ENCODE peak calls at places on chromosomes 16 and 17, in four cellular contexts. Y, A, P and S are unnamed samples.

GRCh38 chr17:10071141-10071540 is 127.3 kb downstream of the GAS7 start:
- DNase-seq in Y (no peak), A (no peak), P (no peak), S (no peak)

GRCh38 chr16:590165-590874 is 454 bp downstream of the RAB40C start:
- DNase-seq in Y (peak), A (no peak), P (no peak), S (peak)

GRCh38 chr16:87041286-87041685 is 275.9 kb downstream of the C16orf95 start:
- DNase-seq in Y (no peak), A (no peak), P (no peak), S (no peak)

GRCh38 chr16:70294385-70295029 is 4.5 kb upstream of the DDX19B start:
- DNase-seq in Y (no peak), A (no peak), P (no peak), S (no peak)

GRCh38 chr16:84501077-84501735 is 3.3 kb downstream of the MEAK7 start:
- DNase-seq in Y (no peak), A (no peak), P (peak), S (no peak)

GRCh38 chr17:30952645-30953393 is 18.0 kb upstream of the RNF135 start:
- DNase-seq in Y (no peak), A (no peak), P (no peak), S (no peak)

GRCh38 chr17:59397316-59398073 is 66.0 kb downstream of the YPEL2 start:
- DNase-seq in Y (no peak), A (no peak), P (no peak), S (no peak)

GRCh38 chr17:11880714-11881113 is 116.6 kb downstream of the ZNF18 start:
- DNase-seq in Y (no peak), A (no peak), P (peak), S (no peak)

GRCh38 chr17:44409309-44410028 is 20.0 kb upstream of the ITGA2B start:
- DNase-seq in Y (no peak), A (no peak), P (no peak), S (no peak)

GRCh38 chr17:38600906-38601305 is 4.8 kb downstream of the SRCIN1 start:
- DNase-seq in Y (no peak), A (no peak), P (no peak), S (no peak)

DNA sequence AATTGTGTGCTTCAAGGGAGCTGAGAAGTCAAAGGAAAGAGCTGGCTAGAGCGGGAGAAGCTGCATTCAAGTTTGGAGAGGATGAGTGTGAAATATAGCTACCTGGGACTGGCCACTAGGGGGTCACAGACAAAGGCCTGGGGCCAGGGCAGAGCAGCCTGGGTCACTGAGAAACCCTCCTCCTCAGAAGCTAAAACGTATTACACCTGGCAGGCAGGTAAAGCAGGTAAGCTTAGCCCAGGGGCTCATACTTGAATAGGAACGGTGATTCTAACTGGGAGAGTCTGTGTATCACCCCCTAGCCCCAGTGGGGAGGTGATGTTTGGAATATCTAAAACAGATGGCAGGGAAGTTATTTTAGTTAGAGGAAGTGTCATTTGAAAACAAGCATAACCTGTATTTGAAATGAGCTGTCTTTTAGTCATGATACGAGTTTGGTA is 6.8 kb downstream of the KRT37 start:
- DNase-seq in Y (no peak), A (no peak), P (peak), S (peak)
- TF ChIP-seq CTCF in Y (peak), A (peak), P (peak), S (peak)

DNA sequence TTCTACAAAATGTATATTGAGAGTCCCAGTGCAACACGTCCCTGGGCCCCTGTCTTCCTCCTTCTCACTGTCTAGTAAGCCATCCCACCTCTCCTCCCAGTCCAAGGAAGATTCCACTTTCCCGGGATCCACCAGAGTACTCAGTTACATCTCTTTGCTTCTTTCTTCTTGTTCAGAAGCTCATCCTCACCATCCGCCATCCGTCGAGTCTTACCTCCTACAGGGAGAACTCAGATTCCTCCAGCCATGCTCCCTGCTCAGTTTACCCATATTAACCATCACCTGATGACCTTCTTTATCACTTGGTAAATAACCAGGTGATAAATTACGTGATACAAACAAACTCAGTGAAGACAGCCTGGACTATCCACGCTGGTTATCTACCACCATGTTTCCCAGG is 57.1 kb downstream of the CYTH1 start:
- DNase-seq in Y (no peak), A (no peak), P (no peak), S (no peak)
- H3K4me3 ChIP-seq in Y (no peak), A (peak), P (no peak), S (no peak)

GRCh38 chr17:3048727-3049471 is 14.5 kb downstream of the OR1D5 start:
- DNase-seq in Y (peak), A (peak), P (peak), S (peak)
- TF ChIP-seq CTCF in Y (peak), A (peak), P (peak), S (peak)

DNA sequence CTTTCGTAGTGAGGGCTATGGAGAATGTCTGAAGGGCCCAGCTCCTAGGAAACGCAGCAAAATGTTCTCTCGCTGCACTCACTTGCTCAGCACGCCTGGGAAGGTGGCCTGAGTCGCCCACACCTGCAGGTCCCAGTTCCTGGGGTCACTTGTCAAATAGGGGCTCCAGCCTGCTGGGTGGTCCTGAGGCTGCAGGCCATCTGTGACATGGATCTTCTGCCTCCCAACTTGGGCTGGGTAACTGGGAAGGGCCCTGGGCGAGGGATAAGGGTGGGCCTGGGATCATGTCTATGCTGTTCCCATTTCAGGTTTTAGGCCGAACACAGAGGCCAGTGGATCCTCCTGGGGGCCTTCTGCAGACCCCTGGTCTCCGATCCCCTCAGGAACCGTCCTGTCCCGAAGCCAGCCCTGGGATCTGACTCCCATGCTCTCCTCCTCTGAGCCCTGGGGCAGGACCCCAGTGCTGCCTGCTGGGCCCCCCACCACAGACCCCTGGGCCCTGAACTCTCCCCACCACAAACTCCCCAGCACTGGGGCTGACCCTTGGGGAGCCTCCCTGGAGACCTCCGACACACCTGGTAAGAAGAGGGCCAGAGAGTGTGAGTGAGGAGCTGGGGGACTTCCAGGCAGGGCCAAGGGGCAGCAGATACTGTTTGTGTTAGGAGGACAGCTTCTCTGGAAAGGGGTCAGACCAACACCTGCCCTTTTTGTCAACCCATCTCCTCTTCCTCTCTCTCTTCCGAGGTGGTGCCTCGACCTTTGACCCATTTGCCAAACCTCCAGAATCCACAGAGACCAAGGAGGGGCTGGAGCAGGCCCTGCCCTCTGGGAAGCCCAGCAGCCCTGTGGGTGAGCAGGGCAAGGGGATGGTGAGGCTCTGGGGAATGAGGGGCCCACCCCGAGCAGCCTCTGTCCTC is 6.2 kb upstream of the SPATA20 start:
- DNase-seq in Y (no peak), A (no peak), P (no peak), S (no peak)
- H3K4me3 ChIP-seq in Y (no peak), A (no peak), P (peak), S (no peak)

DNA sequence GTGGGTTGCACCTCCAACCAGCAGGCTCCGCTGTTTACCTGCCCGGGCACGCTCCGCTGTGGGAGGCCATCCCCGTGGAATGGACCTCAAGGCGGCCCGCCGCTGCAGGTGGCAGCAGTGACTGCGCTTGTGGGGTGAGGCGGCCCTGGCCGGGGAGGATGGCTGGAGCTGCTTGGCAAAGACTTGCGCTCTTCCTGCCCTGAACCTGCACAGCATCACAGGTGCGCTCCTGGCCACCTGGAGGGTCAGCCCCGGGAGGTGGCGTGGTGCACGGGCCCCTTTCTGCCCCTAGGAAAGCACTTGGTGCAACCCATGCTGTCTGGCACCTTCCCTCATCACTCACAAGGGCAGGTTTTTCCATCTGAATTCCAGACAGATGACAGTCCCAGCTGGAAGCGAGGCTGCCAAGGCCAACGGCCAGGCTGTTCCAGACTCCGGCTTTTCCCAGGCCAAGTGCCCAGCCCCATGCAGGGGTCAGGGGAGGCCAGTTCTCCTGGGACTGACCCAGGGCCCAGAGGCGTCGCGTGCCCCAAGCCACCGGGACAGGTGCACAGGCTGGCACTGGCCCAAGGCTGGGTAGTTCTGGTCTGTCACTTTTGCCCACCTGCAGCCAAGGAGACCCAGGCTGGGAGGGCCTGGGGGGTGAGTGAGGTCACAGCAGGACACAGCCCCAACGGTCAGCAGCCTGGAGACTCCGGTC is 13.3 kb downstream of the UTS2R start:
- DNase-seq in Y (no peak), A (no peak), P (peak), S (no peak)
- TF ChIP-seq CTCF in Y (no peak), A (no peak), P (no peak), S (no peak)

GRCh38 chr17:2797226-2797625 is 988 bp downstream of the RAP1GAP2 start:
- DNase-seq in Y (no peak), A (no peak), P (no peak), S (no peak)
- H3K4me3 ChIP-seq in Y (no peak), A (no peak), P (no peak), S (no peak)

GRCh38 chr16:12868169-12868568 is 33.2 kb upstream of the SHISA9 start:
- DNase-seq in Y (no peak), A (no peak), P (no peak), S (no peak)
- TF ChIP-seq CTCF in Y (no peak), A (no peak), P (no peak), S (no peak)

DNA sequence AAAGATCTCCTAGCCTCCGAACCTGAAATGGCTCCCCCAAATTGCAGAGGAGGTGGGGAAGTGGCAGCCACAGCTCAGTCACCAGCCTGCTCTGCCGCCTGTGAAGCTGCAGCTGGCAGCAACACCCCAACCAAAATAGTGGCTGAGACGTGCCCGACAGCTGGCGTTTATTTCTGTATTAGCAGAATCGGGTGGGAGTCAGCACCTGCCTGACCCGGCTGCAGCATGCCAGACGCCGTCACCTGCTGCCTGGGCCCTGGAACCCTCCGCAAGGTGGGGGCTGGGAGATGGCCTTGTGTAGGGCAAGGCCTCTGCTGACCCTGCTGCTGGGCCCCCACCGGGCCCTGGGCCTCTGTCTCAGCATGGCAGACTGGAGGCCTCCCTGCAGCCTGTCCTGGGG is 17.5 kb upstream of the PABPN1L start:
- DNase-seq in Y (no peak), A (no peak), P (no peak), S (no peak)
- H3K4me3 ChIP-seq in Y (no peak), A (no peak), P (no peak), S (no peak)